ENCODE peak calls at places on chromosome 18, in ten cellular contexts. V is HCT116, M is glutamatergic neuron, K is adrenal gland, W is AG09319, E is hepatocyte, S is BJ, D is foreskin fibroblast, I is tibial artery, Q is A549. B is an unnamed sample.

GRCh38 chr18:392926-393325 is 107.6 kb downstream of the COLEC12 start:
- DNase-seq in K (no peak), V (no peak), S (no peak), Q (no peak), D (no peak), W (no peak), E (no peak), M (no peak), I (no peak), B (no peak)

GRCh38 chr18:8005870-8006269 is 438.8 kb downstream of the PTPRM start:
- DNase-seq in Q (no peak), E (no peak), K (no peak), W (no peak), I (no peak), D (no peak), M (no peak), V (no peak), S (no peak), B (no peak)

GRCh38 chr18:32271649-32272324 is 81.9 kb downstream of the MEP1B start:
- DNase-seq in W (peak; percentile 8), D (peak; percentile 67), E (peak; percentile 68), S (no peak), K (peak; percentile 45), I (no peak), Q (peak; percentile 40), V (peak; percentile 16), M (peak; percentile 39), B (peak; percentile 22)

GRCh38 chr18:58005036-58005435 is 39.0 kb upstream of the NEDD4L start:
- DNase-seq in Q (no peak), M (no peak), D (peak; percentile 75), I (no peak), E (no peak), W (no peak), V (no peak), K (no peak), S (no peak), B (no peak)

GRCh38 chr18:40414155-40414754 is 1540.8 kb upstream of the PIK3C3 start:
- DNase-seq in W (no peak), E (no peak), K (no peak), Q (no peak), S (no peak), M (no peak), V (no peak), D (peak; percentile 64), I (no peak), B (no peak)

GRCh38 chr18:11821208-11821607 is 30.0 kb upstream of the CHMP1B start:
- DNase-seq in M (no peak), V (no peak), D (no peak), S (no peak), E (no peak), K (no peak), I (no peak), Q (no peak), W (no peak), B (no peak)

GRCh38 chr18:32289480-32290075 is 99.7 kb downstream of the MEP1B start:
- DNase-seq in W (peak; percentile 44), E (peak; percentile 80), V (peak; percentile 63), D (peak; percentile 79), M (peak; percentile 25), I (peak; percentile 42), S (no peak), K (peak; percentile 64), Q (peak; percentile 31), B (no peak)

GRCh38 chr18:30889582-30890301 is 152.8 kb downstream of the DSC3 start:
- DNase-seq in Q (no peak), V (peak; percentile 23), W (no peak), D (no peak), S (no peak), M (peak; percentile 20), E (peak; percentile 42), I (no peak), K (no peak), B (no peak)

GRCh38 chr18:76378526-76379215 is 116.4 kb downstream of the ZNF516 start:
- DNase-seq in I (no peak), V (no peak), E (no peak), Q (no peak), S (no peak), D (no peak), K (peak; percentile 17), W (no peak), M (no peak), B (no peak)

GRCh38 chr18:76379226-76380126 is 115.6 kb downstream of the ZNF516 start:
- DNase-seq in I (no peak), V (no peak), K (peak; percentile 22), M (no peak), Q (no peak), E (no peak), D (no peak), W (no peak), S (no peak), B (no peak)

GRCh38 chr18:76382265-76382664 is 112.8 kb downstream of the ZNF516 start:
- DNase-seq in D (peak; percentile 37), K (peak; percentile 6), S (no peak), V (no peak), Q (no peak), I (no peak), M (no peak), W (no peak), E (no peak), B (no peak)

GRCh38 chr18:76380127-76380729 is 114.8 kb downstream of the ZNF516 start:
- DNase-seq in Q (no peak), S (no peak), I (no peak), W (no peak), M (no peak), K (peak; percentile 12), E (no peak), D (no peak), V (no peak), B (no peak)

GRCh38 chr18:76380791-76381405 is 114.1 kb downstream of the ZNF516 start:
- DNase-seq in W (no peak), M (peak; percentile 84), I (no peak), K (peak; percentile 23), Q (peak; percentile 54), V (peak; percentile 35), S (no peak), E (no peak), D (peak; percentile 57), B (no peak)
- TF ChIP-seq CTCF in W (peak; percentile 44), M (peak; percentile 80), I (no peak), K (peak; percentile 10), Q (peak; percentile 44), V (peak; percentile 97), S (peak; percentile 94), E (peak; percentile 46), D (peak; percentile 64), B (peak; percentile 57)

DNA sequence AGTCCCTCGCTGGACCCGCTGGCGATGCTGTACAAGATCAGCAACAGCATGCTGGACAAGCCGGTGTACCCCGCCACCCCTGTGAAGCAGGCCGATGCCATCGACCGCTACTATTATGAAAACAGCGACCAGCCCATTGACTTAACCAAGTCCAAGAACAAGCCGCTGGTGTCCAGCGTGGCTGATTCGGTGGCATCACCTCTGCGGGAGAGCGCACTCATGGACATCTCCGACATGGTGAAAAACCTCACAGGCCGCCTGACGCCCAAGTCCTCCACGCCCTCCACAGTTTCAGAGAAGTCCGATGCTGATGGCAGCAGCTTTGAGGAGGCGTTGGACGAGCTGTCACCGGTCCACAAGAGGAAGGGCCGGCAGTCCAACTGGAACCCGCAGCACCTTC is 77.1 kb downstream of the TSHZ1 start:
- DNase-seq in W (no peak), V (no peak), I (no peak), D (no peak), E (no peak), K (no peak), Q (no peak), S (no peak), M (no peak), B (no peak)
- TF ChIP-seq CTCF in W (no peak), V (no peak), I (no peak), D (no peak), E (no peak), K (no peak), Q (no peak), S (no peak), M (no peak), B (no peak)

GRCh38 chr18:45850021-45850420 is 24.5 kb downstream of the SIGLEC15 start:
- DNase-seq in I (no peak), M (peak; percentile 58), W (no peak), K (no peak), E (no peak), D (no peak), Q (peak; percentile 11), V (no peak), S (no peak), B (no peak)
- TF ChIP-seq CTCF in I (peak; percentile 19), M (peak; percentile 51), W (peak; percentile 23), K (no peak), E (peak; percentile 25), D (peak; percentile 33), Q (peak; percentile 13), V (peak; percentile 61), S (peak; percentile 40), B (peak; percentile 61)

DNA sequence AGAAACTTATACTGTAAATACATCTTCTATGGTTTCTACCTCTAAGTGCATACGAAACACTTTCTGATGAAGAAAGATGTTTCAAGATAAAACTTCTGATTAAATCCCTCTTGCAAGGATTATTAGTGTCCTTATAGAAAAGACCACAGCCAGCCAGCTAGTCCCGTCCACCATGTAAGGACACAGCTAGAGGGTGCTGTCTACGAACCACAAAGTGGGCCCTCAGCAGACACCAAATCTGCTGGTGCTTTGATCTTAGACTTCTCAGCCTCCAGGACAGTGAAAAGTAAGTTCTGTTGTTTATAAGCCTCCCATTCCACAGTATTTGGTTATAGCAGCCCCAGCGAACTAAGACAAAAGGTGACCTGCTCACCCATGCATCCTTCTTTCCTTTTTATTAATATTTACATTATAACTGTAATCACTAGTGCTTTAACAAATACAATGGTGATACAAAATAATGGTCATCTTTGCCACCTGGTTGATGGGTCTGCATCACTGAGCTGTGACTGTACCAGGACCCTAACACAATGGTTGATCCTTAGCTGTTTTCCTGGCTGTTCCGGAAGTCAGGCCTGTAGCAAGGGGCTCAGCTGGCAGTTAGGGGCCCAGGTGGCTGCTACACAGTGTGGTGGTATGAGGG is 108.4 kb upstream of the SMAD7 start:
- DNase-seq in V (no peak), I (no peak), W (no peak), M (no peak), D (peak; percentile 22), E (no peak), K (no peak), S (no peak), Q (no peak), B (no peak)
- TF ChIP-seq CTCF in V (peak; percentile 38), I (no peak), W (peak; percentile 7), M (no peak), D (peak; percentile 19), E (peak; percentile 29), K (no peak), S (no peak), Q (peak; percentile 8), B (peak; percentile 36)